ENCODE peak calls at places on chromosomes 13 and 19, in ten cellular contexts. One of them, this sample, is unnamed. For H3K4me1 and H3K27me3, the result is how much of the 10 kb centered on the place peaks cover.

GRCh38 chr19:16379521-16380313 is 55.1 kb downstream of the KLF2 start:
- DNase-seq in ascending aorta: no peak
- DNase-seq in PC-9: no peak
- DNase-seq in stomach: no peak
- DNase-seq in PC-3: no peak
- DNase-seq in CD8-positive, alpha-beta memory T cell: no peak
- DNase-seq in CD8-positive, alpha-beta T cell: no peak
- DNase-seq in adrenal gland: no peak
- DNase-seq in A673: no peak
- DNase-seq in body of pancreas: peak
- DNase-seq in this sample: no peak

GRCh38 chr13:51619614-51620013 is 35.4 kb downstream of the WDFY2 start:
- DNase-seq in stomach: no peak
- DNase-seq in CD8-positive, alpha-beta memory T cell: no peak
- DNase-seq in body of pancreas: no peak
- DNase-seq in CD8-positive, alpha-beta T cell: no peak
- DNase-seq in adrenal gland: no peak
- DNase-seq in PC-9: no peak
- DNase-seq in ascending aorta: no peak
- DNase-seq in PC-3: peak
- DNase-seq in A673: no peak
- DNase-seq in this sample: no peak

GRCh38 chr13:87356314-87356713 is 314.9 kb upstream of the SLITRK5 start:
- DNase-seq in stomach: no peak
- DNase-seq in A673: peak
- DNase-seq in ascending aorta: no peak
- DNase-seq in CD8-positive, alpha-beta memory T cell: no peak
- DNase-seq in CD8-positive, alpha-beta T cell: no peak
- DNase-seq in body of pancreas: no peak
- DNase-seq in PC-3: no peak
- DNase-seq in adrenal gland: no peak
- DNase-seq in PC-9: peak
- DNase-seq in this sample: no peak

GRCh38 chr13:43293008-43293407 is 269.6 kb downstream of the DNAJC15 start:
- DNase-seq in A673: no peak
- DNase-seq in body of pancreas: no peak
- DNase-seq in ascending aorta: no peak
- DNase-seq in adrenal gland: no peak
- DNase-seq in stomach: no peak
- DNase-seq in PC-3: peak
- DNase-seq in CD8-positive, alpha-beta T cell: no peak
- DNase-seq in CD8-positive, alpha-beta memory T cell: no peak
- DNase-seq in PC-9: no peak
- DNase-seq in this sample: no peak

GRCh38 chr19:38635483-38636399 is 11.7 kb upstream of the ACTN4 start:
- DNase-seq in adrenal gland: no peak
- DNase-seq in CD8-positive, alpha-beta T cell: no peak
- DNase-seq in A673: no peak
- DNase-seq in ascending aorta: no peak
- DNase-seq in CD8-positive, alpha-beta memory T cell: no peak
- DNase-seq in stomach: no peak
- DNase-seq in PC-9: no peak
- DNase-seq in body of pancreas: no peak
- DNase-seq in PC-3: no peak
- DNase-seq in this sample: no peak

GRCh38 chr19:56597696-56598095 is 2.6 kb downstream of the ZNF71 start:
- DNase-seq in body of pancreas: no peak
- DNase-seq in PC-9: no peak
- DNase-seq in ascending aorta: no peak
- DNase-seq in A673: no peak
- DNase-seq in PC-3: no peak
- DNase-seq in CD8-positive, alpha-beta memory T cell: no peak
- DNase-seq in CD8-positive, alpha-beta T cell: no peak
- DNase-seq in stomach: no peak
- DNase-seq in adrenal gland: no peak
- DNase-seq in this sample: no peak

GRCh38 chr13:21671793-21672680 is 1.2 kb downstream of the FGF9 start:
- DNase-seq in stomach: no peak
- DNase-seq in PC-9: no peak
- DNase-seq in A673: no peak
- DNase-seq in ascending aorta: no peak
- DNase-seq in body of pancreas: no peak
- DNase-seq in CD8-positive, alpha-beta T cell: no peak
- DNase-seq in PC-3: no peak
- DNase-seq in CD8-positive, alpha-beta memory T cell: no peak
- DNase-seq in adrenal gland: peak
- DNase-seq in this sample: no peak

GRCh38 chr19:55545913-55546495 is 661 bp upstream of the SBK3 start:
- DNase-seq in CD8-positive, alpha-beta T cell: no peak
- DNase-seq in PC-3: no peak
- DNase-seq in adrenal gland: no peak
- DNase-seq in PC-9: no peak
- DNase-seq in A673: no peak
- DNase-seq in stomach: no peak
- DNase-seq in ascending aorta: no peak
- DNase-seq in CD8-positive, alpha-beta memory T cell: no peak
- DNase-seq in body of pancreas: no peak
- DNase-seq in this sample: no peak

GRCh38 chr19:48117515-48118330 is 7.1 kb upstream of the PLA2G4C start:
- DNase-seq in ascending aorta: no peak
- DNase-seq in CD8-positive, alpha-beta T cell: no peak
- DNase-seq in PC-3: no peak
- DNase-seq in body of pancreas: no peak
- DNase-seq in stomach: no peak
- DNase-seq in CD8-positive, alpha-beta memory T cell: no peak
- DNase-seq in PC-9: no peak
- DNase-seq in A673: no peak
- DNase-seq in adrenal gland: no peak
- DNase-seq in this sample: no peak

GRCh38 chr13:94569615-94570014 is 26.3 kb downstream of the TGDS start:
- DNase-seq in ascending aorta: no peak
- DNase-seq in PC-9: no peak
- DNase-seq in adrenal gland: no peak
- DNase-seq in body of pancreas: no peak
- DNase-seq in CD8-positive, alpha-beta T cell: no peak
- DNase-seq in A673: no peak
- DNase-seq in CD8-positive, alpha-beta memory T cell: no peak
- DNase-seq in stomach: no peak
- DNase-seq in PC-3: no peak
- DNase-seq in this sample: no peak

GRCh38 chr13:90752070-90752469 is 595.4 kb upstream of the MIR17HG start:
- DNase-seq in PC-9: no peak
- DNase-seq in CD8-positive, alpha-beta T cell: no peak
- DNase-seq in A673: no peak
- DNase-seq in stomach: no peak
- DNase-seq in PC-3: no peak
- DNase-seq in ascending aorta: no peak
- DNase-seq in body of pancreas: no peak
- DNase-seq in CD8-positive, alpha-beta memory T cell: no peak
- DNase-seq in adrenal gland: no peak
- DNase-seq in this sample: no peak

GRCh38 chr13:48446454-48446853 is 33.5 kb upstream of the LPAR6 start:
- DNase-seq in adrenal gland: no peak
- DNase-seq in ascending aorta: no peak
- DNase-seq in PC-3: peak
- DNase-seq in stomach: no peak
- DNase-seq in CD8-positive, alpha-beta T cell: no peak
- DNase-seq in PC-9: no peak
- DNase-seq in body of pancreas: no peak
- DNase-seq in A673: peak
- DNase-seq in CD8-positive, alpha-beta memory T cell: no peak
- DNase-seq in this sample: no peak

GRCh38 chr19:5713228-5713627 is 6.7 kb downstream of the LONP1 start:
- DNase-seq in PC-9: no peak
- DNase-seq in ascending aorta: no peak
- DNase-seq in A673: no peak
- DNase-seq in stomach: no peak
- DNase-seq in CD8-positive, alpha-beta memory T cell: no peak
- DNase-seq in PC-3: no peak
- DNase-seq in body of pancreas: no peak
- DNase-seq in adrenal gland: no peak
- DNase-seq in CD8-positive, alpha-beta T cell: no peak
- DNase-seq in this sample: no peak

GRCh38 chr19:46674416-46675178 is 13.6 kb upstream of the DACT3 start:
- DNase-seq in CD8-positive, alpha-beta memory T cell: no peak
- DNase-seq in ascending aorta: no peak
- DNase-seq in stomach: no peak
- DNase-seq in PC-3: peak
- DNase-seq in A673: peak
- DNase-seq in PC-9: no peak
- DNase-seq in CD8-positive, alpha-beta T cell: no peak
- DNase-seq in adrenal gland: no peak
- DNase-seq in body of pancreas: no peak
- DNase-seq in this sample: no peak

GRCh38 chr13:82439159-82439904 is 1442.9 kb downstream of the SLITRK1 start:
- DNase-seq in body of pancreas: no peak
- DNase-seq in A673: no peak
- DNase-seq in PC-9: no peak
- DNase-seq in CD8-positive, alpha-beta memory T cell: no peak
- DNase-seq in CD8-positive, alpha-beta T cell: no peak
- DNase-seq in PC-3: no peak
- DNase-seq in adrenal gland: no peak
- DNase-seq in stomach: no peak
- DNase-seq in ascending aorta: no peak
- DNase-seq in this sample: no peak

GRCh38 chr13:74452176-74452575 is 318.0 kb upstream of the KLF12 start:
- DNase-seq in A673: no peak
- DNase-seq in adrenal gland: peak
- DNase-seq in stomach: no peak
- DNase-seq in CD8-positive, alpha-beta T cell: no peak
- DNase-seq in body of pancreas: no peak
- DNase-seq in PC-9: no peak
- DNase-seq in CD8-positive, alpha-beta memory T cell: no peak
- DNase-seq in ascending aorta: no peak
- DNase-seq in PC-3: no peak
- DNase-seq in this sample: no peak

GRCh38 chr19:18159810-18160209 is 6.8 kb downstream of the PIK3R2 start:
- DNase-seq in A673: no peak
- DNase-seq in PC-3: no peak
- DNase-seq in body of pancreas: no peak
- DNase-seq in CD8-positive, alpha-beta T cell: no peak
- DNase-seq in PC-9: no peak
- DNase-seq in ascending aorta: no peak
- DNase-seq in adrenal gland: no peak
- DNase-seq in CD8-positive, alpha-beta memory T cell: no peak
- DNase-seq in stomach: no peak
- DNase-seq in this sample: no peak

GRCh38 chr19:18415177-18415867 is 3.9 kb upstream of the SSBP4 start:
- DNase-seq in ascending aorta: no peak
- DNase-seq in stomach: no peak
- DNase-seq in adrenal gland: peak
- DNase-seq in CD8-positive, alpha-beta T cell: no peak
- DNase-seq in PC-9: no peak
- DNase-seq in body of pancreas: peak
- DNase-seq in A673: peak
- DNase-seq in CD8-positive, alpha-beta memory T cell: peak
- DNase-seq in PC-3: no peak
- DNase-seq in this sample: no peak

GRCh38 chr13:40563350-40564125 is 102.9 kb downstream of the FOXO1 start:
- DNase-seq in CD8-positive, alpha-beta memory T cell: no peak
- DNase-seq in adrenal gland: peak
- DNase-seq in ascending aorta: no peak
- DNase-seq in PC-3: no peak
- DNase-seq in PC-9: no peak
- DNase-seq in body of pancreas: no peak
- DNase-seq in A673: no peak
- DNase-seq in stomach: no peak
- DNase-seq in CD8-positive, alpha-beta T cell: no peak
- DNase-seq in this sample: no peak
- H3K4me1 ChIP-seq in CD8-positive, alpha-beta memory T cell: half or more
- H3K4me1 ChIP-seq in adrenal gland: under half
- H3K4me1 ChIP-seq in ascending aorta: under half
- H3K4me1 ChIP-seq in PC-3: under half
- H3K4me1 ChIP-seq in PC-9: under half
- H3K4me1 ChIP-seq in body of pancreas: half or more
- H3K4me1 ChIP-seq in A673: under half
- H3K4me1 ChIP-seq in stomach: under half
- H3K4me1 ChIP-seq in CD8-positive, alpha-beta T cell: half or more
- H3K4me1 ChIP-seq in this sample: under half

GRCh38 chr19:633786-634639 is 676 bp upstream of the POLRMT start:
- DNase-seq in ascending aorta: no peak
- DNase-seq in adrenal gland: no peak
- DNase-seq in stomach: no peak
- DNase-seq in PC-3: no peak
- DNase-seq in CD8-positive, alpha-beta memory T cell: no peak
- DNase-seq in CD8-positive, alpha-beta T cell: no peak
- DNase-seq in body of pancreas: no peak
- DNase-seq in PC-9: peak
- DNase-seq in A673: peak
- DNase-seq in this sample: no peak
- H3K27ac ChIP-seq in ascending aorta: peak
- H3K27ac ChIP-seq in adrenal gland: peak
- H3K27ac ChIP-seq in stomach: peak
- H3K27ac ChIP-seq in PC-3: no peak
- H3K27ac ChIP-seq in CD8-positive, alpha-beta memory T cell: peak
- H3K27ac ChIP-seq in CD8-positive, alpha-beta T cell: peak
- H3K27ac ChIP-seq in body of pancreas: peak
- H3K27ac ChIP-seq in PC-9: no peak
- H3K27ac ChIP-seq in A673: peak
- H3K27ac ChIP-seq in this sample: peak

DNA sequence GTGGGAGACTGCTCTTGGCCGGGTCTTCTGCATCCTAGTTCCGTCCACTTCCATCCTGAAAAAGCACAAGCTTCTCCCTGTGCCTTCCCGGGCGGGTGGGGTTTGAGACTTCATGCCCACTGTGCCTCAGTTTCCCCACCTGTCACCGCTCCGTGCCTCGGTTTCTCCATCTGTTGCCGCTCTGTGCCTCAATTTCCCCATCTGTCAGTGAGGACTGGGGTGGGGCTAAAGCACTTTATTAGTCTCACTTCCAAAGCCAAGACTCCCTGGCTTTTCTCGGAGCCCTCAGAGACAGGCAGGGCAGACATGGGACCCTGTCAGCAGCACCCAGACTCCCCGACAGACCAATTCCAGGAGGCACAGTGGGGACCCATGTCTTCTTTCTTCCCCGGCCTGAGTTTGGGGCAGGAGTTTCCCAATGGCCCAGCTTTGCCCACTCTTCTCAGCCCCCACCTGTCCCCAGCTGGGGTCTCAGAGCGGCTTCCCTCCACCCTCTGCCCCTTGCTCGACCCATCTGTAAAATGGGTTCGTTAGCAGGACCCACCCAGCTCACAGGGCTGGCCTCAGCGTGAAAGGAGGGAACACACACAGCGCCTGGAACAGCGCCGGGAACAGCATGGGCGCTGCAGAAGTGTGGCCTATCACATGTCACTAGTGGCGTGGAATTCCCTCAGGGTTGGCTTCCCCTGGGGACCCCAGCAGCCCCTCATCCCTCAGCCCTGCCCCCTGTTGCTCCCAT is 4.6 kb upstream of the PEAK3 start:
- DNase-seq in adrenal gland: no peak
- DNase-seq in body of pancreas: no peak
- DNase-seq in PC-9: no peak
- DNase-seq in CD8-positive, alpha-beta memory T cell: no peak
- DNase-seq in stomach: no peak
- DNase-seq in ascending aorta: no peak
- DNase-seq in A673: no peak
- DNase-seq in PC-3: no peak
- DNase-seq in CD8-positive, alpha-beta T cell: no peak
- DNase-seq in this sample: no peak
- H3K27me3 ChIP-seq in adrenal gland: under half
- H3K27me3 ChIP-seq in body of pancreas: under half
- H3K27me3 ChIP-seq in PC-9: under half
- H3K27me3 ChIP-seq in CD8-positive, alpha-beta memory T cell: under half
- H3K27me3 ChIP-seq in stomach: under half
- H3K27me3 ChIP-seq in ascending aorta: under half
- H3K27me3 ChIP-seq in A673: under half
- H3K27me3 ChIP-seq in PC-3: under half
- H3K27me3 ChIP-seq in CD8-positive, alpha-beta T cell: under half
- H3K27me3 ChIP-seq in this sample: under half

GRCh38 chr19:801030-801860 is 4.0 kb downstream of the PTBP1 start:
- DNase-seq in CD8-positive, alpha-beta memory T cell: no peak
- DNase-seq in adrenal gland: peak
- DNase-seq in PC-3: peak
- DNase-seq in PC-9: no peak
- DNase-seq in stomach: peak
- DNase-seq in ascending aorta: peak
- DNase-seq in A673: peak
- DNase-seq in body of pancreas: peak
- DNase-seq in CD8-positive, alpha-beta T cell: peak
- DNase-seq in this sample: peak
- H3K4me1 ChIP-seq in CD8-positive, alpha-beta memory T cell: half or more
- H3K4me1 ChIP-seq in adrenal gland: under half
- H3K4me1 ChIP-seq in PC-3: under half
- H3K4me1 ChIP-seq in PC-9: under half
- H3K4me1 ChIP-seq in stomach: half or more
- H3K4me1 ChIP-seq in ascending aorta: half or more
- H3K4me1 ChIP-seq in A673: half or more
- H3K4me1 ChIP-seq in body of pancreas: under half
- H3K4me1 ChIP-seq in CD8-positive, alpha-beta T cell: under half
- H3K4me1 ChIP-seq in this sample: under half

This sample was measured in lung.